ENCODE peak calls at places on chromosomes 1 and 21, in nine cellular contexts. Q is GM23338, G is brain microvascular endothelial cell, Y is astrocyte, B is kidney, W is Calu3, X is epithelial cell of proximal tubule, C is fibroblast of lung, S is GM20000. D is an unnamed sample.

GRCh38 chr1:59967141-59967697 is 40.6 kb upstream of the CYP2J2 start:
- DNase-seq in C (peak; percentile 82), X (no peak), Q (no peak), S (no peak), G (no peak), W (no peak), Y (peak; percentile 64), B (no peak), D (peak; percentile 59)

GRCh38 chr1:66365628-66366027 is 168.3 kb upstream of the SGIP1 start:
- DNase-seq in Y (peak; percentile 60), S (no peak), C (peak; percentile 19), W (no peak), X (no peak), Q (no peak), G (no peak), B (no peak), D (no peak)

GRCh38 chr1:66335859-66336640 is 197.9 kb upstream of the SGIP1 start:
- DNase-seq in G (peak; percentile 85), B (peak; percentile 75), Y (no peak), W (no peak), C (no peak), Q (peak; percentile 38), S (peak; percentile 59), X (no peak), D (no peak)

GRCh38 chr21:24545807-24546361 is 1061.4 kb downstream of the MRPL39 start:
- DNase-seq in C (no peak), S (no peak), G (no peak), W (no peak), B (no peak), Q (no peak), Y (no peak), X (peak; percentile 23), D (no peak)

GRCh38 chr1:22206551-22207125 is 63.7 kb upstream of the WNT4 start:
- DNase-seq in W (no peak), G (no peak), C (no peak), S (no peak), Q (no peak), B (peak; percentile 22), Y (no peak), X (no peak), D (no peak)

GRCh38 chr1:27402349-27402754 is 9.9 kb downstream of the GPR3 start:
- DNase-seq in Q (peak; percentile 75), Y (no peak), S (no peak), G (no peak), X (no peak), W (peak; percentile 65), C (peak; percentile 66), B (peak; percentile 92), D (peak; percentile 57)

GRCh38 chr1:175802407-175803123 is 59.2 kb upstream of the TNR start:
- DNase-seq in G (no peak), S (no peak), Y (no peak), W (no peak), B (no peak), Q (peak; percentile 8), X (no peak), C (no peak), D (no peak)

GRCh38 chr21:40548134-40548533 is 298.8 kb downstream of the DSCAM start:
- DNase-seq in B (no peak), G (no peak), C (no peak), W (no peak), Y (no peak), X (no peak), Q (peak; percentile 3), S (no peak), D (peak; percentile 39)

GRCh38 chr1:15756143-15757015 is 2.2 kb upstream of the FBLIM1 start:
- DNase-seq in W (peak; percentile 69), C (no peak), S (no peak), Y (no peak), Q (peak; percentile 62), B (no peak), X (no peak), G (no peak), D (no peak)

GRCh38 chr1:39141925-39142324 is 62.6 kb upstream of the MACF1 start:
- DNase-seq in W (no peak), C (peak; percentile 70), B (no peak), G (no peak), X (no peak), S (no peak), Y (peak; percentile 73), Q (peak; percentile 90), D (no peak)

GRCh38 chr1:75444220-75444619 is 166.7 kb downstream of the SLC44A5 start:
- DNase-seq in C (no peak), X (no peak), B (no peak), G (no peak), S (no peak), Y (no peak), W (no peak), Q (no peak), D (no peak)

GRCh38 chr1:43288058-43288784 is 2.8 kb upstream of the C1orf210 start:
- DNase-seq in W (no peak), B (peak; percentile 47), Y (no peak), C (no peak), S (no peak), X (no peak), G (no peak), Q (no peak), D (no peak)

GRCh38 chr1:209937996-209938959 is at the start of gene SYT14:
- DNase-seq in W (peak; percentile 29), Y (peak; percentile 60), Q (peak; percentile 91), X (no peak), S (peak; percentile 25), B (peak; percentile 59), C (peak; percentile 33), G (peak; percentile 4), D (peak; percentile 85)

GRCh38 chr1:109887890-109888289 is 22.8 kb upstream of the CSF1 start:
- DNase-seq in G (no peak), X (no peak), Y (no peak), S (no peak), C (no peak), W (no peak), Q (no peak), B (no peak), D (no peak)

GRCh38 chr1:207815913-207816312 is 64.1 kb downstream of the CD46 start:
- DNase-seq in G (peak; percentile 36), W (no peak), C (peak; percentile 14), X (no peak), Q (no peak), S (no peak), Y (peak; percentile 33), B (no peak), D (no peak)

GRCh38 chr1:239125888-239126287 is 260.5 kb upstream of the CHRM3 start:
- DNase-seq in G (no peak), S (no peak), Q (peak; percentile 27), C (no peak), Y (no peak), W (no peak), X (no peak), B (no peak), D (no peak)

GRCh38 chr21:42125571-42126544 is 54.7 kb downstream of the UMODL1 start:
- DNase-seq in B (peak; percentile 59), S (no peak), W (no peak), C (peak; percentile 60), Y (peak; percentile 54), X (no peak), G (peak; percentile 14), Q (peak; percentile 54), D (peak; percentile 54)

GRCh38 chr1:227447531-227447990 is 115.8 kb upstream of the ZNF678 start:
- DNase-seq in G (peak; percentile 45), W (peak; percentile 57), Y (peak; percentile 12), Q (peak; percentile 79), C (peak; percentile 30), S (no peak), X (no peak), B (peak; percentile 92), D (no peak)
- TF ChIP-seq CTCF in G (peak; percentile 81), W (peak; percentile 20), Y (peak; percentile 41), Q (peak; percentile 41), C (peak; percentile 53), S (no peak), X (peak; percentile 55), B (peak; percentile 46), D (no peak)

DNA sequence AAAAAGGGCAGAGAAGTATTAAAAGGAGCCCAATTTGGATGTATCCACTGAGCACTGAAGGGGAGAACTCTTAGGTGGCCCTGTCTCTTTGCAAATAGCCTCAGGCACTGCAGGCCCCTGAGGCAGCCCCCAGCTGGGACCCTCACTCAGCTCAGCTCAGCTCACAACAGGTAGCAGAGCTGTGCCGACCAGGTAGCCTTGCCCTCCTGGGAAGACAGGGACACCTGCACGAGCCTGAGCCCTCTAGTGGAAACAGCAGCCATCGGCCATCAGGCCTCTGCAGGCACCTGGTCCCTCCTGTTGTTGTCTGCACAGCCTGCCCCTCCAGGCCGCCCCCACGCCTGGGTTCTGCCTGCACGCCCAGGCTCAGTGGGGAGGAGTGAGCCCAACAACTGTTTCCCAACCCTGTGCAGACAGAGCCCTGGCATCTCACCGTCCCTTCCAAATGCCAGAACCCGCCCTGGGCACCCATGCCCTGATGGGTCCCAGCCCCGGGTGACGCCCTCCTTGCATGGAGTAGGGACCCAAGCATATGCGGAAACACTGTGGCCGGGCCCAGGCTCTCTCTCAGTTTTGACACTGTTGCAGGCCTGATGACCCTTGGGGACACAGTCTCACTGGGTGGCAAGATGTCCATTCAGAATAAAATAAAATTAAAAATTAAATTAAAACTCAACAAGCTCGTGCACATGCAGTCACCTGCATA is 60.0 kb upstream of the AJAP1 start:
- DNase-seq in Q (no peak), C (no peak), Y (no peak), X (no peak), B (no peak), G (no peak), S (no peak), W (no peak), D (peak; percentile 28)
- TF ChIP-seq CTCF in Q (no peak), C (no peak), Y (no peak), X (peak; percentile 37), B (peak; percentile 26), G (no peak), S (no peak), W (no peak), D (peak; percentile 72)

DNA sequence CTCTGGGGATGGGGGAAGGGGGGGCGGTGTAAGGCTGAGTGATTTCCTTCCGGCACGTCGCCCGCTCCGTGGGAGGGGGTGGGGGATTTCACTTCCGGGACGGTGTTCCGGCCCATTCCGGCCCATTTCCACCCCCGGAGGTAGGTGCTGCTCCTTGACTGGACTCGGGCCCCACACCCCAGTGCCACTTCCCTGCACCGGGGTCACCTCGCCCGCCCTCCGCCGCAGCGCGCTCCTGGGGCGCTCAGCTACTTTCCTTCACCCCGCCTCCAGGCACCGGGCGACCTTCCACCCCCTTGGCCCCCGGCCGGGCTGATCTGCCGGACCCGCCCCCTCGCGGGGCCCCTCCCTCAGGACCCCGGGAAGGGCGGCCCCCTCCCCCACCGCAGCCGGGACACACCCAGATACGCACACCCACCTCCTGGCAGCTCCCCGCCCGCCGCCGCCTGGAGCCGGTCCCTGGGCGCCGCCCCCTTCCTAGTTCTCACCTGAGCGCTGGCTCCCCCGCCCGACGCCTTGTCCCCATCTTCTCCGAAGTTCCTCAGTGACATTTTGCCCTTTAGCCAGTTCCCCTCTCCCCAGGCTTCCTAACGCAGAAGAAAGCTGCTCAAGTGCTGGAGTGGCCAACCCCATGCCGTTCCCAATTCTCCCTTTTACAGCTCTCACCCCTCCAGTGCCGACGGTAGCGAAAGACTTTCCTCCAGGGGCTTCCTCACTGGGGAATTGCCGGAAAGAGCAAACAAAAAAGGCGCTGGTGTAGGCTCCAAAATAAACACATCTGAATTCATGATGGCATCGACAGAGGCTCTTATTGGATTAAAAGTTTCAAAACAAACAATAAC is at the start of gene ZBTB37:
- DNase-seq in B (peak; percentile 98), C (no peak), G (peak; percentile 40), S (peak; percentile 88), W (peak; percentile 100), X (no peak), Q (peak; percentile 99), Y (peak; percentile 42), D (peak; percentile 98)
- TF ChIP-seq CTCF in B (no peak), C (no peak), G (no peak), S (no peak), W (no peak), X (no peak), Q (no peak), Y (no peak), D (no peak)

GRCh38 chr1:232417849-232418248 is 212.1 kb downstream of the SIPA1L2 start:
- DNase-seq in Q (no peak), G (no peak), X (no peak), B (no peak), W (no peak), Y (no peak), S (no peak), C (no peak), D (no peak)
- TF ChIP-seq CTCF in Q (no peak), G (no peak), X (no peak), B (no peak), W (no peak), Y (no peak), S (no peak), C (no peak), D (no peak)